ENCODE peak calls at places on chromosome 18, in four cellular contexts. P is AG09319, N is HepG2, B is cardiac fibroblast. H is an unnamed sample.
A peak's percentile ranks its signal among the peaks of the same experiment; 100 is the strongest.

GRCh38 chr18:25561923-25562322 is 210.0 kb upstream of the ZNF521 start:
- DNase-seq in P (peak; percentile 3), N (peak; percentile 12), B (peak; percentile 27), H (no peak)

GRCh38 chr18:8982416-8983183 is 119.9 kb upstream of the NDUFV2 start:
- DNase-seq in P (peak; percentile 84), N (peak; percentile 60), B (peak; percentile 66), H (peak; percentile 74)

GRCh38 chr18:9494778-9495302 is 19.5 kb downstream of the RALBP1 start:
- DNase-seq in P (no peak), N (no peak), B (peak; percentile 14), H (no peak)

GRCh38 chr18:35112696-35113095 is 71.5 kb downstream of the MAPRE2 start:
- DNase-seq in P (no peak), N (no peak), B (no peak), H (no peak)

GRCh38 chr18:36089001-36089400 is 21.6 kb upstream of the RPRD1A start:
- DNase-seq in P (no peak), N (no peak), B (no peak), H (peak; percentile 87)

GRCh38 chr18:24138281-24138883 is 480 bp upstream of the CABYR start:
- DNase-seq in P (no peak), N (no peak), B (no peak), H (peak; percentile 19)

GRCh38 chr18:22509423-22509822 is 91.7 kb upstream of the CTAGE1 start:
- DNase-seq in P (no peak), N (no peak), B (no peak), H (no peak)

GRCh38 chr18:22674300-22674699 is 256.6 kb upstream of the CTAGE1 start:
- DNase-seq in P (peak; percentile 51), N (no peak), B (peak; percentile 88), H (peak; percentile 90)

GRCh38 chr18:50281972-50282520 is 723 bp upstream of the MBD1 start:
- DNase-seq in P (no peak), N (no peak), B (no peak), H (no peak)

GRCh38 chr18:9594782-9595181 is 19.6 kb downstream of the PPP4R1 start:
- DNase-seq in P (no peak), N (no peak), B (no peak), H (peak; percentile 95)

GRCh38 chr18:27860011-27860410 is 316.9 kb downstream of the CDH2 start:
- DNase-seq in P (no peak), N (no peak), B (no peak), H (peak; percentile 96)

GRCh38 chr18:36217348-36217747 is 30.1 kb downstream of the MOCOS start:
- DNase-seq in P (no peak), N (peak; percentile 57), B (no peak), H (no peak)

GRCh38 chr18:67428805-67429204 is 87.7 kb downstream of the DSEL start:
- DNase-seq in P (peak; percentile 69), N (no peak), B (peak; percentile 37), H (peak; percentile 28)

GRCh38 chr18:55694291-55694690 is 106.3 kb upstream of the TCF4 start:
- DNase-seq in P (no peak), N (no peak), B (no peak), H (peak; percentile 83)

GRCh38 chr18:34322365-34323289 is 97.9 kb upstream of the NOL4 start:
- DNase-seq in P (no peak), N (peak; percentile 59), B (peak; percentile 56), H (peak; percentile 53)

GRCh38 chr18:4821801-4822200 is 366.7 kb upstream of the DLGAP1 start:
- DNase-seq in P (no peak), N (no peak), B (no peak), H (no peak)

GRCh38 chr18:48455555-48456478 is 46.6 kb upstream of the ZBTB7C start:
- DNase-seq in P (peak; percentile 45), N (no peak), B (peak; percentile 91), H (peak; percentile 90)

GRCh38 chr18:50284226-50284885 is 3.0 kb upstream of the MBD1 start:
- DNase-seq in P (no peak), N (no peak), B (no peak), H (peak; percentile 90)

GRCh38 chr18:49608892-49609291 is 47.0 kb downstream of the LIPG start:
- DNase-seq in P (no peak), N (no peak), B (no peak), H (peak; percentile 88)

GRCh38 chr18:45752681-45753080 is 28.7 kb downstream of the SLC14A1 start:
- DNase-seq in P (no peak), N (no peak), B (no peak), H (no peak)

GRCh38 chr18:45753251-45753650 is 29.3 kb downstream of the SLC14A1 start:
- DNase-seq in P (no peak), N (no peak), B (peak; percentile 51), H (no peak)

GRCh38 chr18:45757005-45757404 is 33.0 kb downstream of the SLC14A1 start:
- DNase-seq in P (no peak), N (no peak), B (no peak), H (no peak)

GRCh38 chr18:45760443-45761036 is 36.6 kb downstream of the SLC14A1 start:
- DNase-seq in P (no peak), N (no peak), B (no peak), H (no peak)

GRCh38 chr18:45755936-45756335 is 32.0 kb downstream of the SLC14A1 start:
- DNase-seq in P (no peak), N (no peak), B (peak; percentile 86), H (no peak)
- TF ChIP-seq CTCF in P (no peak), N (no peak), B (no peak), H (no peak)

GRCh38 chr18:7805880-7806279 is 238.8 kb downstream of the PTPRM start:
- DNase-seq in P (no peak), N (no peak), B (no peak), H (no peak)
- TF ChIP-seq CTCF in P (no peak), N (no peak), B (peak; percentile 10), H (no peak)

DNA sequence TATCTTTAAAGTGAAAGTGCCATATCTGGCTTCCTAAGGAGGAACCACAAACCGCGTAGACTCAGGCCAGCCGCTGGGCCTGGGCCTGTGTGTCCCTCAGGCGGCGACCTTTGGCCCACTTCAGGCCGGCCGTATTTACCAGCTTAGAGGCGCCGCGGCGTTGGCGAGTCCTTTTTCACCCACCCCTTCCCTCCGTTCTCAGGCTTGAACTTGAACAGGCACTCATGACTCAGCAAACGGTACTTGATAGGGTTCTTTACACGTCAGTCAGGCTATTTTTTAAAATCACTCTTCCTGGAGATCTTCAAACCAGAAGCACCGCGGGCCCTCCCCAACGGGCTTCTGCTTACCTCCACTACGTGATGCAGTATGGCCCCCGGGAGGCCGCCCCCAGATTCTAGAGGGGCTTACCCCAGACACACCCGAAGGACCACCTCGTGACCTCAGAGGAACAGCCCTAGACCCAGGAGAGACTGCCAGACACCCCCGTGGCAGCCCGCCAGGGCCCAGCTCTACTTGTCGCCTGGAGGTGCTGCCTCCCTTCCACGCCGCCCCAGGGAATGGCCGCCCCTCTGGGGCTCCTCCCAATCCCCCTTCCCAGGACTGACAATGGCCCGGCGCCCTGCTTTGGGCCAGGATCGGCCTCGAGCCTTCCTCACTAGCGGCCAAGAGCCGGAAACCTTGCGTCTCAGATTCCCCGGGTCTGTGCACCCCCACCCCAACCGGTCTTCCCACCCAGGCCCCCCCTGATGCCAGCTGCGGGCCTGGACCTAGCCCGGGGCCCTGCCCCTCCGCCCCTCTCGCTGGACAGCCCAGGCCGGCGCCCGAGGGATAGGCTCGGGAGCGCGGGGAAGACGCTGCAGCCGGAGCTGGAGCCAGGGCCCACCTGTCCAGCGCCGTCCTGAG is 33.8 kb upstream of the IMPA2 start:
- DNase-seq in P (peak; percentile 85), N (peak; percentile 79), B (peak; percentile 99), H (peak; percentile 97)
- TF ChIP-seq CTCF in P (no peak), N (no peak), B (no peak), H (no peak)

DNA sequence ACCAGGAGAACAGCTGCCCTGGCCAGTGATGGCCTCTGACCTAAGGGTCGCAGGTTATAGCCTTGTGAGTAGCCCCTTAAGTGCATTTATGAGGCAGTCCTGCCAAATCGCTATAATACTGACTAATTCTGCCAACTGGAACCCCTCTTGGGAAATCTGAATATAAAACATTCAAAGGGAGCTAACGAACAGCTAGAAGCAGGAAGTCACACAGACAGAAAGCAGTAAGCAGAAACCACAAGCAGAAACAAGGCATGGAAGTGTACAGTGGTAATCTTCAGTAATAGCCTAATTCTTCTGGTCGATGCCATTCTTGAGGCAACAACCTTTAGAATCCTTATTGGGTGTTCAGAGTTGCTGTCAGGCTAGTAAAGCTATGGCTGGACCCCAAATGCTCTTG is 521.3 kb downstream of the METTL4 start:
- DNase-seq in P (no peak), N (no peak), B (peak; percentile 8), H (peak; percentile 63)
- TF ChIP-seq CTCF in P (no peak), N (no peak), B (no peak), H (no peak)

DNA sequence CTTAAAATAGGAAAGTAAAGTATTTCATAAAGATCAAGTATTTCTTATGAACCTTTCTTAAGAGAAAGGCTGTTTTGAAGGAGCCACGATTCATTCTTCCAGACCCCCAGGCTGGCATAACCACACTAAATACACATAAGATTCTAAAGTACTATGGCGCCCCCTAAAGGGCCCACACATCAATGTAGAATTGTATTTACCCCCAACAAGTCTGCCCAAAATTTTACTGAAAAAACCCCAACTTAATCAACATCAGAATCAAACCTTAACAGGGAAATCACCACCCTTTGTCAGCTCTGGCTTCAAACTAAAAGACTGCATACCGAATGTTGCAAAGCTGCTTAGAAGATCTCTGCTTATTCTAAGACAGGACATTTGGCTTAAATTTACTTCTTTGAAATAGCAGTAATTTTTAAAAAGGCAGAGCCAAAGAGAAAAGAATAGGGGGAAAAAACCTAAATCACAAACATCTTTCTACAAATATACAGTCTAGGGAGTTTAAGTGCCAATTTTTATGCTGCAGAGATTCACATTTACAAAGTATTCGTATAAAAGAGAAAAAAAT is 20.4 kb upstream of the BCL2 start:
- DNase-seq in P (peak; percentile 7), N (peak; percentile 22), B (peak; percentile 58), H (peak; percentile 28)
- TF ChIP-seq CTCF in P (peak; percentile 57), N (peak; percentile 44), B (peak; percentile 51), H (peak; percentile 47)

GRCh38 chr18:41099451-41099850 is 855.6 kb upstream of the PIK3C3 start:
- DNase-seq in P (no peak), N (no peak), B (no peak), H (no peak)

DNA sequence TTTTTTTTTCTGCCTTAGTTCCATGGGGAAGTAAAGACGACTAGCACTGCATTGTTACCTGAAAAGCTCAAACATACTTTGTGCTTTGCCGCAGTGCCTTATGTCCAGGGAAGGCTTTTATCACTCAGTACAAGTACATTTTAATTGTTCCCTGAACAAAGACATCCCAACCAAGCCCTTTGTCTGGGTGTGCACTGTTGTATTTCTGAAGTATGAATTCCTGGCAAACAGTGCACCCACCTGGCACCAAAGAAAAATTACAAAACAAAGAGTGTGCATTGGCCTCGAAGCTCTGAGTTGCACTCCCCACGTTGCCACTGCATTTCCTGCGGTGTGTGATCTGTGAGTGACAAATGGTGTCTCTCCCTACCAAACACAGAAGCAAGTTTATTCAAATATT is 858.5 kb upstream of the PIK3C3 start:
- DNase-seq in P (no peak), N (no peak), B (peak; percentile 69), H (peak; percentile 61)
- TF ChIP-seq CTCF in P (no peak), N (no peak), B (no peak), H (peak; percentile 44)

GRCh38 chr18:13932285-13933025 is 17.1 kb upstream of the MC2R start:
- DNase-seq in P (no peak), N (no peak), B (no peak), H (no peak)
- TF ChIP-seq CTCF in P (no peak), N (no peak), B (no peak), H (no peak)

DNA sequence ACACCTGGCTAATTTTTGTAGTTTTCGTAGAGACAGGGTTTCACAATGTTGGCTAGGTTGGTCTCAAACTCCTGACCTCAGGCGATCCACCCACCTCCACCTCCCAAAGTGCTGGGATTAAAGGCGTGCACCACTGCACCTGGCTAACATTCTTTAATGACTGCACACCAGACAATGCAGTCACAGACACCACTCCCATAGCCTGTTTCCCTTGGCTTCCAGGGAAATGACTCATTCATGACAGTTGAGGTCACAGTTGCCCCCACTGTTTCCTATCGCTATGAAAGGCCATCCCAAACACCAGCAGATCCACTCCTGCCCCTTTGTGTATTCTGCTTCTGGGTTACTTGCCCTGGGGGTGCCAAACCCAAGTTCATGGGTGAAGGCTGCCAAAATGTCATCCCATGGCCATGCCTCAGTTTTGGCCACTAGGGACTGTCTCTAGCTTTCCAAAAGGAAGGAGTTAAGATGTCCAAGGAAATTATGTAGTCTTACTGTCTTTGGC is 8.7 kb downstream of the CHMP1B start:
- DNase-seq in P (no peak), N (peak; percentile 83), B (peak; percentile 61), H (peak; percentile 99)
- TF ChIP-seq CTCF in P (no peak), N (peak; percentile 14), B (peak; percentile 30), H (peak; percentile 31)

H was measured in bronchial epithelial cell.